ENCODE peak calls at places on chromosome 4, in eight cellular contexts. R is endothelial cell; H is activated CD4-positive, alpha-beta T cell treated with anti-CD3 and anti-CD28 coated beads, Interleukin-2, amount 50 U/mL, for 48 hours; O is nephron progenitor cell; U is A172; M is stimulated activated CD8-positive, alpha-beta memory T cell treated with anti-CD3 and anti-CD28 coated beads, Interleukin-7, amount 100 ng/mL, for 48 hours; Q is AG04450; D is NCI-H2029. I is an unnamed sample.
A peak's percentile ranks its signal among the peaks of the same experiment; 100 is the strongest.

GRCh38 chr4:111400736-111401135 is 744.5 kb upstream of the FAM241A start:
- DNase-seq in R (no peak), H (no peak), O (no peak), U (peak; percentile 13), M (no peak), Q (peak; percentile 8), D (no peak), I (no peak)

GRCh38 chr4:170109586-170110289 is 20.0 kb upstream of the AADAT start:
- DNase-seq in R (no peak), H (no peak), O (no peak), U (no peak), M (no peak), Q (no peak), D (no peak), I (no peak)

GRCh38 chr4:23384741-23385140 is 505.1 kb downstream of the PPARGC1A start:
- DNase-seq in R (no peak), H (no peak), O (no peak), U (peak; percentile 54), M (no peak), Q (no peak), D (no peak), I (no peak)

GRCh38 chr4:123956204-123956603 is 559.6 kb downstream of the SPRY1 start:
- DNase-seq in R (no peak), H (no peak), O (no peak), U (no peak), M (no peak), Q (no peak), D (no peak), I (no peak)

GRCh38 chr4:21512351-21512750 is 436.2 kb downstream of the KCNIP4 start:
- DNase-seq in R (peak; percentile 19), H (no peak), O (peak; percentile 7), U (peak; percentile 35), M (no peak), Q (no peak), D (no peak), I (no peak)

GRCh38 chr4:131509521-131509920 is 1639.6 kb upstream of the PCDH10 start:
- DNase-seq in R (no peak), H (no peak), O (no peak), U (no peak), M (no peak), Q (peak; percentile 58), D (no peak), I (no peak)

GRCh38 chr4:105859233-105859632 is 36.0 kb upstream of the NPNT start:
- DNase-seq in R (no peak), H (no peak), O (no peak), U (peak; percentile 69), M (no peak), Q (peak; percentile 23), D (no peak), I (no peak)

GRCh38 chr4:125582302-125582701 is 267.5 kb downstream of the FAT4 start:
- DNase-seq in R (no peak), H (no peak), O (no peak), U (no peak), M (no peak), Q (no peak), D (no peak), I (no peak)

GRCh38 chr4:132396636-132397035 is 752.5 kb upstream of the PCDH10 start:
- DNase-seq in R (no peak), H (no peak), O (no peak), U (no peak), M (no peak), Q (no peak), D (no peak), I (no peak)

GRCh38 chr4:149203256-149204001 is 612.2 kb downstream of the IQCM start:
- DNase-seq in R (no peak), H (no peak), O (no peak), U (peak; percentile 35), M (no peak), Q (no peak), D (no peak), I (no peak)

GRCh38 chr4:135344492-135344891 is 1142.9 kb upstream of the PABPC4L start:
- DNase-seq in R (no peak), H (no peak), O (no peak), U (no peak), M (no peak), Q (no peak), D (no peak), I (no peak)

GRCh38 chr4:91064157-91064853 is 937.1 kb downstream of the CCSER1 start:
- DNase-seq in R (peak; percentile 6), H (no peak), O (peak; percentile 44), U (peak; percentile 85), M (no peak), Q (no peak), D (peak; percentile 46), I (no peak)

GRCh38 chr4:185758807-185759206 is 53.2 kb downstream of the SORBS2 start:
- DNase-seq in R (no peak), H (no peak), O (no peak), U (no peak), M (no peak), Q (no peak), D (no peak), I (no peak)

GRCh38 chr4:22942920-22943559 is 250.3 kb downstream of the GBA3 start:
- DNase-seq in R (no peak), H (no peak), O (no peak), U (no peak), M (no peak), Q (no peak), D (no peak), I (no peak)

GRCh38 chr4:38310446-38311043 is 350.3 kb downstream of the PTTG2 start:
- DNase-seq in R (no peak), H (peak; percentile 60), O (no peak), U (no peak), M (peak; percentile 70), Q (no peak), D (no peak), I (no peak)

GRCh38 chr4:168942985-168943384 is 67.1 kb downstream of the CBR4 start:
- DNase-seq in R (no peak), H (no peak), O (no peak), U (no peak), M (no peak), Q (no peak), D (no peak), I (no peak)

GRCh38 chr4:189974056-189974455 is 33.4 kb downstream of the FRG1 start:
- DNase-seq in R (no peak), H (no peak), O (no peak), U (peak; percentile 11), M (no peak), Q (no peak), D (no peak), I (no peak)